ENCODE peak calls at places on chromosomes 13 and 19, in six cellular contexts. R is heart left ventricle, I is A549, D is neural progenitor cell, S is PC-9, X is tibial artery. V is an unnamed sample.
A peak's percentile ranks its signal among the peaks of the same experiment; 100 is the strongest.

GRCh38 chr19:56877069-56877715 is 36.7 kb upstream of the PEG3 start:
- DNase-seq in R (no peak), I (no peak), D (no peak), S (no peak), X (no peak), V (no peak)

GRCh38 chr19:39474139-39474620 is 6.5 kb upstream of the TIMM50 start:
- DNase-seq in R (peak; percentile 44), I (peak; percentile 64), D (peak; percentile 77), S (peak; percentile 48), X (peak; percentile 73), V (peak; percentile 44)

GRCh38 chr13:95862401-95862800 is 185.5 kb downstream of the DNAJC3 start:
- DNase-seq in R (no peak), I (no peak), D (no peak), S (no peak), X (no peak), V (peak; percentile 14)

GRCh38 chr19:5111051-5111450 is 142.1 kb downstream of the KDM4B start:
- DNase-seq in R (no peak), I (no peak), D (no peak), S (no peak), X (no peak), V (no peak)

GRCh38 chr19:13091400-13092161 is 11.1 kb downstream of the LYL1 start:
- DNase-seq in R (peak; percentile 74), I (peak; percentile 36), D (peak; percentile 59), S (no peak), X (peak; percentile 96), V (peak; percentile 67)

GRCh38 chr19:55836340-55836739 is at the start of gene NLRP4:
- DNase-seq in R (no peak), I (peak; percentile 19), D (no peak), S (no peak), X (no peak), V (no peak)

GRCh38 chr19:51417107-51417806 is at the start of gene SIGLEC10:
- DNase-seq in R (no peak), I (no peak), D (no peak), S (no peak), X (no peak), V (no peak)

GRCh38 chr19:38841787-38842438 is 7.9 kb downstream of the HNRNPL start:
- DNase-seq in R (no peak), I (no peak), D (no peak), S (no peak), X (no peak), V (no peak)

GRCh38 chr13:36919206-36919832 is 719 bp downstream of the SMAD9 start:
- DNase-seq in R (peak; percentile 48), I (no peak), D (peak; percentile 76), S (peak; percentile 3), X (peak; percentile 79), V (peak; percentile 11)

GRCh38 chr19:14028901-14029300 is 953 bp downstream of the RLN3 start:
- DNase-seq in R (no peak), I (no peak), D (no peak), S (no peak), X (no peak), V (no peak)

GRCh38 chr13:102978168-102978567 is 88.0 kb downstream of the SLC10A2 start:
- DNase-seq in R (no peak), I (no peak), D (no peak), S (no peak), X (no peak), V (peak; percentile 64)

GRCh38 chr13:20173121-20173746 is 12.4 kb upstream of the GJA3 start:
- DNase-seq in R (no peak), I (no peak), D (no peak), S (no peak), X (no peak), V (no peak)

GRCh38 chr13:49627831-49628652 is at the start of gene ARL11:
- DNase-seq in R (peak; percentile 47), I (no peak), D (peak; percentile 44), S (peak; percentile 83), X (peak; percentile 76), V (no peak)

GRCh38 chr13:32225494-32225931 is 89.7 kb downstream of the ZAR1L start:
- DNase-seq in R (no peak), I (no peak), D (no peak), S (no peak), X (no peak), V (peak; percentile 94)

GRCh38 chr19:3512562-3512961 is 6.5 kb downstream of the FZR1 start:
- DNase-seq in R (no peak), I (no peak), D (no peak), S (no peak), X (no peak), V (no peak)

GRCh38 chr13:20474515-20474914 is 51.1 kb downstream of the CRYL1 start:
- DNase-seq in R (no peak), I (no peak), D (no peak), S (no peak), X (no peak), V (no peak)

GRCh38 chr19:23474172-23474571 is 78.9 kb upstream of the ZNF91 start:
- DNase-seq in R (no peak), I (no peak), D (no peak), S (no peak), X (no peak), V (no peak)

GRCh38 chr13:20125129-20125782 is 35.6 kb downstream of the GJA3 start:
- DNase-seq in R (no peak), I (no peak), D (no peak), S (no peak), X (no peak), V (peak; percentile 28)

GRCh38 chr19:44887648-44888047 is 3.4 kb upstream of the TOMM40 start:
- DNase-seq in R (no peak), I (no peak), D (no peak), S (no peak), X (no peak), V (no peak)

GRCh38 chr13:19089315-19089714 is 92.3 kb downstream of the TUBA3C start:
- DNase-seq in R (no peak), I (peak; percentile 13), D (no peak), S (peak; percentile 2), X (no peak), V (no peak)

GRCh38 chr13:91142572-91142971 is 204.9 kb upstream of the MIR17HG start:
- DNase-seq in R (no peak), I (peak; percentile 35), D (no peak), S (peak; percentile 7), X (no peak), V (peak; percentile 7)

GRCh38 chr13:97946951-97947588 is 6.4 kb upstream of the IPO5 start:
- DNase-seq in R (no peak), I (peak; percentile 54), D (no peak), S (peak; percentile 44), X (no peak), V (peak; percentile 68)
- H3K4me3 ChIP-seq in R (no peak overlapping the region), I (no peak overlapping the region), D (no peak overlapping the region), S (no peak overlapping the region), X (no peak overlapping the region), V (no peak overlapping the region)

GRCh38 chr19:50206191-50206590 is 2.8 kb downstream of the MYH14 start:
- DNase-seq in R (no peak), I (no peak), D (no peak), S (no peak), X (no peak), V (no peak)
- TF ChIP-seq CTCF in R (no peak), I (no peak), D (no peak), S (no peak), X (no peak), V (no peak)

GRCh38 chr19:54172764-54173699 is at the start of gene TMC4:
- DNase-seq in R (peak; percentile 51), I (peak; percentile 45), D (no peak), S (peak; percentile 95), X (no peak), V (peak; percentile 43)

GRCh38 chr19:54168174-54168917 is 4.6 kb downstream of the TMC4 start:
- DNase-seq in R (peak; percentile 90), I (peak; percentile 92), D (peak; percentile 91), S (peak; percentile 91), X (peak; percentile 93), V (peak; percentile 83)

GRCh38 chr19:54169149-54169731 is 3.7 kb downstream of the TMC4 start:
- DNase-seq in R (no peak), I (no peak), D (no peak), S (no peak), X (no peak), V (no peak)

GRCh38 chr19:54173951-54174817 is 1.2 kb upstream of the TMC4 start:
- DNase-seq in R (no peak), I (no peak), D (no peak), S (no peak), X (no peak), V (no peak)

DNA sequence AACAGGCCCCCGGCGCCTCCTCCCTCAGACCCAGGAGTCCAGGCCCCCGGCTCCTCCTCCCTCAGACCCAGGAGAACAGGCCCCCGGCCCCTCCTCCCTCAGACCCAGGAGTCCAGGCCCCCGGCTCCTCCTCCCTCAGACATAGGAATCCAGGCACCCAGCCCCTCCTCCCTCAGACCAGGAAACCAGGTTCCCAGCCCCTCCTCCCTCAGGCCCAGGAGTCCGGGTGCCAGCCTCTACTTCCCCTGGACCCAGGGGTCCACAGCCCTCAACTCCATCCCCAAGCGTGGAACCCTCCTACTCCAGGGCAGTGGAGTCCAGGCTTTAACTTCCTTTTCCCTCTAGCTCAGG is 572 bp downstream of the TMC4 start:
- DNase-seq in R (no peak), I (no peak), D (no peak), S (peak; percentile 96), X (no peak), V (no peak)
- H3K4me3 ChIP-seq in R (peak overlapping the region; percentile 34), I (no peak overlapping the region), D (no peak overlapping the region), S (peak overlapping the region; percentile 77), X (no peak overlapping the region), V (no peak overlapping the region)

DNA sequence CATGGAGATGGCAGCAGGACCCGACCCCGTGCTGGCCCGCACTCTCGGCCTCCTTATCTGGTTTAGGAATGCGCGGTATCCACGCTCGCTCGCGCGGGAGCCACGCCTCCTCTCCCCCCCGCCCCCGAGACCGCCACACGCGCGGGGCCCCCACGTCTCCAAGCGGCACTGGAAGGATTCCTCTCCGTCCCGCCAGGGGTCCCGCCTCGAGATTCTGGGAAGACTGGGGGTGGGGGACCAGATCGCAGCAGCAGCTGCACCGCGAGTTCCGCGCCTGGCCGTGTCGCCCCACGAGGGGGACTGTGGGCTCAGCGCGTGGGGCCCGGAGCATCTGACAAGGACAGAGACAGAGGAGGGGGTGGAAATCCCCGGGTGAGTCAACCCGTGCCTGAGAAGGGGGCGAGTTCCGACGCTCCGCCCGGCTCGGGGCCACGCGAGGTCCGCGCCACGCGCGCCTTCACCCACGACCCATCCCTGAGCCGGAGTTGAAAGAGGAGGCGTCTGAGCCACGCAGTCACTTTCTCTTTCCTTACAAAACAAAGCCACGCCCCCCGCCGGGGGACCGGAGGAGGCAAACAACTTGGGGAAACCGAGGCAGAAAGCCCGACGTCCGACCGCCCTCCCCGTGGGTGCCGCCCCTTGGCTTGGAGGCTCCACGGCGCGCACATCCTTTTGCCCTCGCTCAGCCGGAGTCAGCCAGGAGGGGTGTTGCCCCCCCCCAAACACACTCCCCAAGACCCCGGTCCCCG is 802 bp downstream of the S1PR2 start:
- DNase-seq in R (peak; percentile 50), I (no peak), D (peak; percentile 84), S (no peak), X (peak; percentile 73), V (peak; percentile 51)
- TF ChIP-seq CTCF in R (no peak), I (no peak), D (no peak), S (no peak), X (no peak), V (no peak)

GRCh38 chr13:50842711-50843255 is 709 bp downstream of the DLEU7 start:
- DNase-seq in R (no peak), I (no peak), D (peak; percentile 4), S (no peak), X (no peak), V (no peak)
- H3K4me3 ChIP-seq in R (peak overlapping the region; percentile 52), I (no peak overlapping the region), D (peak overlapping the region; percentile 53), S (no peak overlapping the region), X (no peak overlapping the region), V (no peak overlapping the region)